ENCODE peak calls at places on chromosome 19, in five cellular contexts. One of them, this sample, is unnamed.

GRCh38 chr19:11798391-11799296 is at the start of gene ZNF491:
- DNase-seq in body of pancreas: peak; percentile 97
- DNase-seq in posterior cingulate gyrus: peak; percentile 91
- DNase-seq in activated T-helper 1 cell treated with Interleukin-2 at 50 U/mL for 16 hours: peak; percentile 62
- DNase-seq in mucosa of descending colon: peak; percentile 95
- DNase-seq in this sample: peak; percentile 75

GRCh38 chr19:16340654-16341053 is 16.0 kb downstream of the KLF2 start:
- DNase-seq in mucosa of descending colon: no peak
- DNase-seq in posterior cingulate gyrus: no peak
- DNase-seq in activated T-helper 1 cell treated with Interleukin-2 at 50 U/mL for 16 hours: no peak
- DNase-seq in body of pancreas: no peak
- DNase-seq in this sample: no peak

GRCh38 chr19:10966809-10967208 is 6.0 kb downstream of the SMARCA4 start:
- DNase-seq in posterior cingulate gyrus: no peak
- DNase-seq in mucosa of descending colon: no peak
- DNase-seq in body of pancreas: no peak
- DNase-seq in activated T-helper 1 cell treated with Interleukin-2 at 50 U/mL for 16 hours: no peak
- DNase-seq in this sample: no peak

GRCh38 chr19:37313335-37313627 is 57.6 kb upstream of the ZNF527 start:
- DNase-seq in posterior cingulate gyrus: no peak
- DNase-seq in activated T-helper 1 cell treated with Interleukin-2 at 50 U/mL for 16 hours: no peak
- DNase-seq in body of pancreas: no peak
- DNase-seq in mucosa of descending colon: no peak
- DNase-seq in this sample: no peak

GRCh38 chr19:51131780-51132680 is 7.3 kb downstream of the SIGLEC9 start:
- DNase-seq in posterior cingulate gyrus: no peak
- DNase-seq in activated T-helper 1 cell treated with Interleukin-2 at 50 U/mL for 16 hours: no peak
- DNase-seq in mucosa of descending colon: peak; percentile 56
- DNase-seq in body of pancreas: peak; percentile 43
- DNase-seq in this sample: peak; percentile 14

GRCh38 chr19:4575267-4575793 is 15.8 kb upstream of the SEMA6B start:
- DNase-seq in mucosa of descending colon: no peak
- DNase-seq in body of pancreas: peak; percentile 51
- DNase-seq in activated T-helper 1 cell treated with Interleukin-2 at 50 U/mL for 16 hours: no peak
- DNase-seq in posterior cingulate gyrus: no peak
- DNase-seq in this sample: no peak

GRCh38 chr19:632228-633067 is 889 bp downstream of the POLRMT start:
- DNase-seq in activated T-helper 1 cell treated with Interleukin-2 at 50 U/mL for 16 hours: no peak
- DNase-seq in mucosa of descending colon: peak; percentile 78
- DNase-seq in body of pancreas: no peak
- DNase-seq in posterior cingulate gyrus: no peak
- DNase-seq in this sample: no peak

GRCh38 chr19:34804115-34804514 is 31.1 kb upstream of the ZNF599 start:
- DNase-seq in body of pancreas: no peak
- DNase-seq in mucosa of descending colon: no peak
- DNase-seq in activated T-helper 1 cell treated with Interleukin-2 at 50 U/mL for 16 hours: no peak
- DNase-seq in posterior cingulate gyrus: no peak
- DNase-seq in this sample: no peak

GRCh38 chr19:51887522-51888498 is at the start of gene ZNF577:
- DNase-seq in mucosa of descending colon: peak; percentile 90
- DNase-seq in activated T-helper 1 cell treated with Interleukin-2 at 50 U/mL for 16 hours: peak; percentile 36
- DNase-seq in posterior cingulate gyrus: peak; percentile 86
- DNase-seq in body of pancreas: peak; percentile 94
- DNase-seq in this sample: peak; percentile 32

GRCh38 chr19:4980087-4980486 is 11.2 kb downstream of the KDM4B start:
- DNase-seq in mucosa of descending colon: no peak
- DNase-seq in body of pancreas: no peak
- DNase-seq in posterior cingulate gyrus: no peak
- DNase-seq in activated T-helper 1 cell treated with Interleukin-2 at 50 U/mL for 16 hours: no peak
- DNase-seq in this sample: no peak

GRCh38 chr19:11425719-11426457 is 6.8 kb upstream of the RGL3 start:
- DNase-seq in activated T-helper 1 cell treated with Interleukin-2 at 50 U/mL for 16 hours: no peak
- DNase-seq in posterior cingulate gyrus: no peak
- DNase-seq in body of pancreas: no peak
- DNase-seq in mucosa of descending colon: no peak
- DNase-seq in this sample: no peak

GRCh38 chr19:13899912-13900584 is 5.9 kb downstream of the BRME1 start:
- DNase-seq in mucosa of descending colon: no peak
- DNase-seq in posterior cingulate gyrus: no peak
- DNase-seq in body of pancreas: no peak
- DNase-seq in activated T-helper 1 cell treated with Interleukin-2 at 50 U/mL for 16 hours: no peak
- DNase-seq in this sample: no peak

GRCh38 chr19:35317464-35318043 is 11.4 kb upstream of the CD22 start:
- DNase-seq in mucosa of descending colon: no peak
- DNase-seq in body of pancreas: no peak
- DNase-seq in posterior cingulate gyrus: no peak
- DNase-seq in activated T-helper 1 cell treated with Interleukin-2 at 50 U/mL for 16 hours: no peak
- DNase-seq in this sample: no peak

GRCh38 chr19:1057185-1057857 is 9.6 kb upstream of the ARHGAP45 start:
- DNase-seq in posterior cingulate gyrus: no peak
- DNase-seq in body of pancreas: no peak
- DNase-seq in activated T-helper 1 cell treated with Interleukin-2 at 50 U/mL for 16 hours: no peak
- DNase-seq in mucosa of descending colon: no peak
- DNase-seq in this sample: no peak

GRCh38 chr19:1252818-1253513 is 4.6 kb downstream of the MIDN start:
- DNase-seq in body of pancreas: peak; percentile 88
- DNase-seq in posterior cingulate gyrus: peak; percentile 77
- DNase-seq in mucosa of descending colon: peak; percentile 96
- DNase-seq in activated T-helper 1 cell treated with Interleukin-2 at 50 U/mL for 16 hours: peak; percentile 66
- DNase-seq in this sample: peak; percentile 66

GRCh38 chr19:30649934-30650614 is 277.9 kb downstream of the ZNF536 start:
- DNase-seq in posterior cingulate gyrus: no peak
- DNase-seq in activated T-helper 1 cell treated with Interleukin-2 at 50 U/mL for 16 hours: no peak
- DNase-seq in body of pancreas: peak; percentile 69
- DNase-seq in mucosa of descending colon: no peak
- DNase-seq in this sample: no peak

GRCh38 chr19:2424686-2425621 is 2.4 kb downstream of the TIMM13 start:
- DNase-seq in posterior cingulate gyrus: peak; percentile 69
- DNase-seq in activated T-helper 1 cell treated with Interleukin-2 at 50 U/mL for 16 hours: no peak
- DNase-seq in body of pancreas: peak; percentile 76
- DNase-seq in mucosa of descending colon: no peak
- DNase-seq in this sample: no peak

GRCh38 chr19:4064551-4065260 is 2.0 kb downstream of the ZBTB7A start:
- DNase-seq in posterior cingulate gyrus: no peak
- DNase-seq in activated T-helper 1 cell treated with Interleukin-2 at 50 U/mL for 16 hours: no peak
- DNase-seq in body of pancreas: peak; percentile 66
- DNase-seq in mucosa of descending colon: peak; percentile 86
- DNase-seq in this sample: no peak

GRCh38 chr19:9917322-9917721 is 19.0 kb downstream of the OLFM2 start:
- DNase-seq in mucosa of descending colon: no peak
- DNase-seq in body of pancreas: peak; percentile 51
- DNase-seq in activated T-helper 1 cell treated with Interleukin-2 at 50 U/mL for 16 hours: no peak
- DNase-seq in posterior cingulate gyrus: no peak
- DNase-seq in this sample: no peak

GRCh38 chr19:33247441-33247819 is 21.8 kb upstream of the SLC7A10 start:
- DNase-seq in mucosa of descending colon: no peak
- DNase-seq in body of pancreas: no peak
- DNase-seq in activated T-helper 1 cell treated with Interleukin-2 at 50 U/mL for 16 hours: no peak
- DNase-seq in posterior cingulate gyrus: peak; percentile 15
- DNase-seq in this sample: no peak

GRCh38 chr19:6233827-6234511 is 45.8 kb downstream of the MLLT1 start:
- DNase-seq in posterior cingulate gyrus: peak; percentile 15
- DNase-seq in mucosa of descending colon: peak; percentile 51
- DNase-seq in activated T-helper 1 cell treated with Interleukin-2 at 50 U/mL for 16 hours: no peak
- DNase-seq in body of pancreas: peak; percentile 48
- DNase-seq in this sample: no peak

GRCh38 chr19:14019100-14019499 is 8.8 kb upstream of the RLN3 start:
- DNase-seq in activated T-helper 1 cell treated with Interleukin-2 at 50 U/mL for 16 hours: no peak
- DNase-seq in mucosa of descending colon: peak; percentile 24
- DNase-seq in posterior cingulate gyrus: no peak
- DNase-seq in body of pancreas: no peak
- DNase-seq in this sample: no peak

GRCh38 chr19:45733160-45733810 is at the start of gene MEIOSIN:
- DNase-seq in activated T-helper 1 cell treated with Interleukin-2 at 50 U/mL for 16 hours: no peak
- DNase-seq in mucosa of descending colon: peak; percentile 62
- DNase-seq in posterior cingulate gyrus: no peak
- DNase-seq in body of pancreas: no peak
- DNase-seq in this sample: no peak

GRCh38 chr19:5563941-5564612 is 3.7 kb downstream of the TINCR start:
- DNase-seq in mucosa of descending colon: no peak
- DNase-seq in posterior cingulate gyrus: no peak
- DNase-seq in activated T-helper 1 cell treated with Interleukin-2 at 50 U/mL for 16 hours: no peak
- DNase-seq in body of pancreas: no peak
- DNase-seq in this sample: no peak

GRCh38 chr19:49896863-49897621 is at the start of gene IL4I1:
- DNase-seq in activated T-helper 1 cell treated with Interleukin-2 at 50 U/mL for 16 hours: peak; percentile 33
- DNase-seq in body of pancreas: no peak
- DNase-seq in mucosa of descending colon: no peak
- DNase-seq in posterior cingulate gyrus: no peak
- DNase-seq in this sample: peak; percentile 57

GRCh38 chr19:30815889-30816580 is 443.9 kb downstream of the ZNF536 start:
- DNase-seq in body of pancreas: no peak
- DNase-seq in activated T-helper 1 cell treated with Interleukin-2 at 50 U/mL for 16 hours: no peak
- DNase-seq in mucosa of descending colon: no peak
- DNase-seq in posterior cingulate gyrus: no peak
- DNase-seq in this sample: no peak

GRCh38 chr19:45640849-45641273 is 1.7 kb upstream of the EML2 start:
- DNase-seq in mucosa of descending colon: peak; percentile 70
- DNase-seq in posterior cingulate gyrus: no peak
- DNase-seq in body of pancreas: peak; percentile 58
- DNase-seq in activated T-helper 1 cell treated with Interleukin-2 at 50 U/mL for 16 hours: no peak
- DNase-seq in this sample: no peak

GRCh38 chr19:3882041-3882384 is 1.5 kb downstream of the ATCAY start:
- DNase-seq in posterior cingulate gyrus: no peak
- DNase-seq in activated T-helper 1 cell treated with Interleukin-2 at 50 U/mL for 16 hours: no peak
- DNase-seq in body of pancreas: no peak
- DNase-seq in mucosa of descending colon: no peak
- DNase-seq in this sample: no peak

GRCh38 chr19:16062789-16063188 is 13.5 kb upstream of the TPM4 start:
- DNase-seq in activated T-helper 1 cell treated with Interleukin-2 at 50 U/mL for 16 hours: peak; percentile 44
- DNase-seq in mucosa of descending colon: peak; percentile 64
- DNase-seq in posterior cingulate gyrus: no peak
- DNase-seq in body of pancreas: peak; percentile 61
- DNase-seq in this sample: peak; percentile 61

GRCh38 chr19:13604902-13605586 is 98.8 kb upstream of the CACNA1A start:
- DNase-seq in posterior cingulate gyrus: no peak
- DNase-seq in body of pancreas: no peak
- DNase-seq in mucosa of descending colon: no peak
- DNase-seq in activated T-helper 1 cell treated with Interleukin-2 at 50 U/mL for 16 hours: no peak
- DNase-seq in this sample: no peak

GRCh38 chr19:45215391-45216191 is 29.6 kb downstream of the EXOC3L2 start:
- DNase-seq in body of pancreas: peak; percentile 78
- DNase-seq in posterior cingulate gyrus: no peak
- DNase-seq in activated T-helper 1 cell treated with Interleukin-2 at 50 U/mL for 16 hours: no peak
- DNase-seq in mucosa of descending colon: no peak
- DNase-seq in this sample: no peak

GRCh38 chr19:18304496-18305312 is 18.2 kb downstream of the LSM4 start:
- DNase-seq in mucosa of descending colon: peak; percentile 88
- DNase-seq in body of pancreas: peak; percentile 69
- DNase-seq in activated T-helper 1 cell treated with Interleukin-2 at 50 U/mL for 16 hours: peak; percentile 73
- DNase-seq in posterior cingulate gyrus: peak; percentile 82
- DNase-seq in this sample: peak; percentile 82

GRCh38 chr19:5340637-5341447 is at the start of gene PTPRS:
- DNase-seq in body of pancreas: peak; percentile 83
- DNase-seq in mucosa of descending colon: peak; percentile 70
- DNase-seq in posterior cingulate gyrus: peak; percentile 85
- DNase-seq in activated T-helper 1 cell treated with Interleukin-2 at 50 U/mL for 16 hours: peak; percentile 13
- DNase-seq in this sample: peak; percentile 59

GRCh38 chr19:28878862-28879566 is 333.9 kb downstream of the UQCRFS1 start:
- DNase-seq in mucosa of descending colon: no peak
- DNase-seq in posterior cingulate gyrus: peak; percentile 55
- DNase-seq in body of pancreas: peak; percentile 81
- DNase-seq in activated T-helper 1 cell treated with Interleukin-2 at 50 U/mL for 16 hours: no peak
- DNase-seq in this sample: peak; percentile 19

GRCh38 chr19:40683437-40683836 is 7.0 kb downstream of the NUMBL start:
- DNase-seq in body of pancreas: no peak
- DNase-seq in posterior cingulate gyrus: no peak
- DNase-seq in activated T-helper 1 cell treated with Interleukin-2 at 50 U/mL for 16 hours: no peak
- DNase-seq in mucosa of descending colon: no peak
- DNase-seq in this sample: no peak

GRCh38 chr19:1616875-1617274 is 11.6 kb upstream of the UQCR11 start:
- DNase-seq in body of pancreas: no peak
- DNase-seq in activated T-helper 1 cell treated with Interleukin-2 at 50 U/mL for 16 hours: no peak
- DNase-seq in mucosa of descending colon: no peak
- DNase-seq in posterior cingulate gyrus: no peak
- DNase-seq in this sample: no peak

GRCh38 chr19:5247957-5248705 is 92.5 kb downstream of the PTPRS start:
- DNase-seq in body of pancreas: no peak
- DNase-seq in activated T-helper 1 cell treated with Interleukin-2 at 50 U/mL for 16 hours: no peak
- DNase-seq in posterior cingulate gyrus: no peak
- DNase-seq in mucosa of descending colon: no peak
- DNase-seq in this sample: no peak

This sample was measured in activated gamma-delta T cell treated with anti-CD3 and anti-CD28 coated beads, Interleukin-2, amount 50 U/mL, for 16 hours.